ENCODE peak calls at places on chromosome 1, in four cellular contexts. W is endodermal cell, U is PC-3, I is IMR-90. R is an unnamed sample.

GRCh38 chr1:215523128-215523861 is 43.8 kb upstream of the KCTD3 start:
- DNase-seq in W (no peak), U (peak; percentile 70), I (peak; percentile 52), R (no peak)

GRCh38 chr1:242025681-242026080 is 26.8 kb upstream of the MAP1LC3C start:
- DNase-seq in W (no peak), U (no peak), I (no peak), R (no peak)

GRCh38 chr1:93447481-93448291 is at the start of gene FNBP1L:
- DNase-seq in W (peak; percentile 97), U (peak; percentile 83), I (peak; percentile 52), R (peak; percentile 73)

GRCh38 chr1:65097081-65097480 is 50.9 kb upstream of the AK4 start:
- DNase-seq in W (no peak), U (no peak), I (no peak), R (no peak)

GRCh38 chr1:1758692-1759455 is 19.4 kb downstream of the NADK start:
- DNase-seq in W (no peak), U (peak; percentile 99), I (no peak), R (peak; percentile 62)

GRCh38 chr1:170273556-170274501 is 128.1 kb downstream of the NTMT2 start:
- DNase-seq in W (no peak), U (no peak), I (no peak), R (no peak)

GRCh38 chr1:198122693-198123092 is 34.1 kb upstream of the NEK7 start:
- DNase-seq in W (no peak), U (no peak), I (peak; percentile 45), R (no peak)

GRCh38 chr1:108044318-108044717 is 79.3 kb upstream of the VAV3 start:
- DNase-seq in W (no peak), U (no peak), I (no peak), R (no peak)

GRCh38 chr1:13764533-13764932 is 64.5 kb downstream of the PRDM2 start:
- DNase-seq in W (peak; percentile 68), U (no peak), I (peak; percentile 56), R (no peak)

GRCh38 chr1:68459796-68460195 is 10.0 kb upstream of the RPE65 start:
- DNase-seq in W (no peak), U (peak; percentile 26), I (peak; percentile 37), R (peak; percentile 14)

GRCh38 chr1:2288816-2289536 is 60.9 kb downstream of the SKI start:
- DNase-seq in W (no peak), U (no peak), I (no peak), R (no peak)

GRCh38 chr1:172268237-172268636 is 152.2 kb upstream of the C1orf105 start:
- DNase-seq in W (no peak), U (no peak), I (no peak), R (no peak)

GRCh38 chr1:78157162-78157561 is 111.4 kb downstream of the GIPC2 start:
- DNase-seq in W (no peak), U (peak; percentile 55), I (peak; percentile 83), R (peak; percentile 20)

GRCh38 chr1:85240174-85240601 is 19.3 kb downstream of the C1orf52 start:
- DNase-seq in W (peak; percentile 78), U (peak; percentile 51), I (peak; percentile 18), R (no peak)

GRCh38 chr1:7912743-7913557 is 27.7 kb downstream of the TNFRSF9 start:
- DNase-seq in W (peak; percentile 74), U (no peak), I (no peak), R (no peak)

GRCh38 chr1:26350701-26351590 is 3.0 kb downstream of the CRYBG2 start:
- DNase-seq in W (peak; percentile 83), U (peak; percentile 42), I (peak; percentile 24), R (no peak)

GRCh38 chr1:3467096-3468036 is 12.9 kb downstream of the ARHGEF16 start:
- DNase-seq in W (no peak), U (no peak), I (no peak), R (no peak)

GRCh38 chr1:2124446-2125198 is 70.0 kb downstream of the FAAP20 start:
- DNase-seq in W (no peak), U (peak; percentile 18), I (no peak), R (no peak)

GRCh38 chr1:231869364-231869763 is 242.8 kb downstream of the DISC1 start:
- DNase-seq in W (no peak), U (no peak), I (no peak), R (no peak)

GRCh38 chr1:10236405-10237156 is 26.2 kb downstream of the KIF1B start:
- DNase-seq in W (no peak), U (no peak), I (peak; percentile 62), R (no peak)

GRCh38 chr1:110675060-110675791 is 486 bp upstream of the KCNA3 start:
- DNase-seq in W (peak; percentile 72), U (no peak), I (no peak), R (no peak)

DNA sequence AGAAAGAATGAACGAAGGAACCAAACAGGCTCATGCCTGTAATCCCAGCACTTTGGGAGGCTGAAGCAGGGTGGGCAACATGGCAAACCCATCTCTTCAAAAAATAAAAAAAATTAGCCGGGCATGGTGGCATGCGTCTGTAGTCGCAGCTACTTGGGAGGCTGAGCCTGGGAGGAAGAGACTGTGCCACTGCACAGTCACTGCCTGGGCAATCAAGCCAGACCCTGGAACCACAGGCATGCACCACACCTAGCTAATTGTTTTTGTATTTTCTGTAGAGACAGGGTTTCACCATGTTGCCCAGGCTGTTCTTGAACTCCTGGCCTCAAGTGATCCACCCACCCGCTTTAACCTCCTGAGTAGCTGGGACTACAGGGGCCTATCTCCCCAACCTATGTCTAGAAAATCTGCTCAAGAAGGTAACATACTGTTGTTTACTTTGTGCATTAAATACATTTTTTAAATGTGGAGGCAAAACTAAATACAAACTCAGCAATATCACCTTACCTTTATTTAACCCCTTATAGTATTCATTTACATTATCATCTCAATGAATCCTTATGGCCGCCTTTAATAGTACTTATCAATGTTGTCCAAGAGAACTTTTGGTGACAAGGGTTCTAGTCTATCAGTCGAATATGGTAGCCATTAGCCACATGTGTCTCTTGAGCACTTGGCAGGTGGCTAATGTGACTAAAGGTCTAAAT is 2.7 kb downstream of the KHDC4 start:
- DNase-seq in W (no peak), U (peak; percentile 64), I (no peak), R (peak; percentile 68)
- H3K4me3 ChIP-seq in W (peak overlapping the region; percentile 100), U (peak overlapping the region; percentile 80), I (no peak overlapping the region), R (peak overlapping the region; percentile 34)

GRCh38 chr1:21296509-21297354 is 6.5 kb upstream of the ECE1 start:
- DNase-seq in W (no peak), U (no peak), I (no peak), R (no peak)

GRCh38 chr1:21293537-21294265 is 3.4 kb upstream of the ECE1 start:
- DNase-seq in W (no peak), U (no peak), I (no peak), R (no peak)

GRCh38 chr1:21294266-21295058 is 4.2 kb upstream of the ECE1 start:
- DNase-seq in W (no peak), U (peak; percentile 19), I (no peak), R (peak; percentile 75)

GRCh38 chr1:21295545-21295944 is 5.3 kb upstream of the ECE1 start:
- DNase-seq in W (no peak), U (no peak), I (no peak), R (no peak)

DNA sequence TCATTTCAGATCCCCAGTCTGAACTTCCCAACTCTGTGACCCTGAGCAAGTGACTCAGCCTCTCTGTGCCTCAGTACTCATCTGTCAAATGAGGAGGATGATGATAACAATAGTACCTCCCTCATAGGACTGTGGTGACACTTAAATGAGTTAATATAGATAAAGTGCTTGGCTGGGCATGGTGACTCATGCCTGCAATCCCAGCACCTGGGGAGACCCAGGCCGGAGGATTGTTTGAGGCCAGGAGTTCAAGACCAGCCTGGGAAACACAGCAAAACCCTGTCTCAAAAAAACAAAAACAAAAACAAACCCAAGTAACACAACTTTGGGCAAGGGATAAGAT is 4.8 kb upstream of the ECE1 start:
- DNase-seq in W (no peak), U (peak; percentile 33), I (peak; percentile 65), R (no peak)
- H3K4me3 ChIP-seq in W (no peak overlapping the region), U (no peak overlapping the region), I (no peak overlapping the region), R (no peak overlapping the region)

GRCh38 chr1:162366671-162367070 is 10.0 kb downstream of the SPATA46 start:
- DNase-seq in W (no peak), U (no peak), I (no peak), R (no peak)
- H3K4me3 ChIP-seq in W (no peak overlapping the region), U (no peak overlapping the region), I (peak overlapping the region; percentile 23), R (no peak overlapping the region)

GRCh38 chr1:235298772-235299513 is 29.0 kb downstream of the ARID4B start:
- DNase-seq in W (no peak), U (no peak), I (no peak), R (no peak)
- H3K4me3 ChIP-seq in W (no peak overlapping the region), U (no peak overlapping the region), I (no peak overlapping the region), R (no peak overlapping the region)

GRCh38 chr1:184622136-184622823 is 132.4 kb downstream of the EDEM3 start:
- DNase-seq in W (no peak), U (peak; percentile 70), I (peak; percentile 90), R (peak; percentile 77)
- H3K4me3 ChIP-seq in W (no peak overlapping the region), U (no peak overlapping the region), I (no peak overlapping the region), R (no peak overlapping the region)

DNA sequence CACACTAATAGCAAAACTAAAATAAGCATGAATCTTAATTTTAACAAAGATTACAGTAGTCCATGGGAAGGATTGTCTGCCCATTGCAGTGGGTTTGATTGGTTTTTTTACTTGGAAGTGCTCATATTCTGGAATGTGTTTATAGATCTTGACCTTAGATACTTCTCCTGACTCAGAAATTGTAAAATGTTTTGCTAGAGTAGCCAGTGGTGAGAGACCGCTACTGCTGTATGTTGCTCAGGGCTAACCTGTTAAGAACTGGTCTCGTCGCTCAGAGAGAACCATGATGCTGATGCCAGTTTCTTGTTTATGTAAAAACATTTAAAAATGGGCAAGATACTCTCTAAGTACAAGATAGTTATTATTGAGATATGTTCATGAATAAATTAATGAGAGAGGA is 99.9 kb downstream of the ROR1 start:
- DNase-seq in W (no peak), U (peak; percentile 89), I (peak; percentile 58), R (peak; percentile 23)
- H3K4me3 ChIP-seq in W (no peak overlapping the region), U (peak overlapping the region; percentile 1), I (no peak overlapping the region), R (no peak overlapping the region)

R was measured in mammary epithelial cell.